ENCODE peak calls at places on chromosome 17, in four cellular contexts. Q is naive thymus-derived CD4-positive, alpha-beta T cell; R is H54; Y is central memory CD8-positive, alpha-beta T cell. K is an unnamed sample.

GRCh38 chr17:75875182-75875939 is 3.0 kb downstream of the TRIM47 start:
- DNase-seq in Q (no peak), R (no peak), Y (no peak), K (no peak)

GRCh38 chr17:77516902-77517301 is 376.1 kb downstream of the SEC14L1 start:
- DNase-seq in Q (no peak), R (no peak), Y (no peak), K (peak)

GRCh38 chr17:15744885-15745284 is 12.8 kb downstream of the TBC1D26 start:
- DNase-seq in Q (no peak), R (no peak), Y (no peak), K (peak)

GRCh38 chr17:80005360-80006338 is 30.0 kb downstream of the TBC1D16 start:
- DNase-seq in Q (peak), R (peak), Y (peak), K (peak)

GRCh38 chr17:63446981-63447687 is 1.0 kb upstream of the CYB561 start:
- DNase-seq in Q (no peak), R (no peak), Y (peak), K (peak)

GRCh38 chr17:28612936-28613872 is 781 bp downstream of the RSKR start:
- DNase-seq in Q (peak), R (no peak), Y (no peak), K (peak)

GRCh38 chr17:74426551-74427047 is 5.3 kb upstream of the GPRC5C start:
- DNase-seq in Q (no peak), R (no peak), Y (no peak), K (no peak)

GRCh38 chr17:67390006-67390645 is 13.0 kb downstream of the PITPNC1 start:
- DNase-seq in Q (no peak), R (no peak), Y (no peak), K (no peak)

GRCh38 chr17:2837147-2837561 is 40.9 kb downstream of the RAP1GAP2 start:
- DNase-seq in Q (peak), R (no peak), Y (no peak), K (no peak)

GRCh38 chr17:44315760-44316731 is 7.6 kb downstream of the RUNDC3A start:
- DNase-seq in Q (no peak), R (no peak), Y (no peak), K (peak)

GRCh38 chr17:64780096-64781012 is 118.2 kb upstream of the SMURF2 start:
- DNase-seq in Q (peak), R (no peak), Y (peak), K (peak)

GRCh38 chr17:80035937-80036714 is at the start of gene CCDC40:
- DNase-seq in Q (peak), R (peak), Y (peak), K (peak)

GRCh38 chr17:17505151-17505550 is 9.0 kb upstream of the RASD1 start:
- DNase-seq in Q (no peak), R (no peak), Y (no peak), K (no peak)

GRCh38 chr17:29394761-29395160 is 4.6 kb downstream of the TAOK1 start:
- DNase-seq in Q (no peak), R (no peak), Y (no peak), K (no peak)

GRCh38 chr17:28482551-28483199 is 9.2 kb downstream of the SLC13A2 start:
- DNase-seq in Q (no peak), R (no peak), Y (no peak), K (no peak)

GRCh38 chr17:80997471-80998387 is 6.1 kb downstream of the CHMP6 start:
- DNase-seq in Q (no peak), R (peak), Y (no peak), K (peak)

GRCh38 chr17:75694536-75694935 is 26.7 kb upstream of the ITGB4 start:
- DNase-seq in Q (no peak), R (no peak), Y (no peak), K (no peak)

GRCh38 chr17:44348234-44348987 is 3.3 kb downstream of the GRN start:
- DNase-seq in Q (no peak), R (peak), Y (no peak), K (no peak)

GRCh38 chr17:67085406-67085805 is 41.1 kb downstream of the CACNG1 start:
- DNase-seq in Q (no peak), R (no peak), Y (no peak), K (no peak)

GRCh38 chr17:64534187-64534586 is 27.4 kb downstream of the CEP95 start:
- DNase-seq in Q (no peak), R (peak), Y (no peak), K (no peak)

GRCh38 chr17:61404702-61405046 is 5.0 kb downstream of the TBX2 start:
- DNase-seq in Q (no peak), R (no peak), Y (no peak), K (no peak)

GRCh38 chr17:20009302-20010098 is at the start of gene SPECC1:
- DNase-seq in Q (peak), R (peak), Y (peak), K (peak)

GRCh38 chr17:16342979-16343378 is 10.3 kb downstream of the CENPV start:
- DNase-seq in Q (no peak), R (no peak), Y (no peak), K (no peak)

GRCh38 chr17:28020515-28020914 is 22.0 kb upstream of the NLK start:
- DNase-seq in Q (no peak), R (no peak), Y (no peak), K (no peak)

GRCh38 chr17:42459983-42460300 is 1.3 kb downstream of the ATP6V0A1 start:
- DNase-seq in Q (peak), R (no peak), Y (no peak), K (no peak)

GRCh38 chr17:38444151-38444550 is 15.9 kb downstream of the ARHGAP23 start:
- DNase-seq in Q (peak), R (no peak), Y (no peak), K (peak)

GRCh38 chr17:50151937-50152547 is 1.6 kb upstream of the PPP1R9B start:
- DNase-seq in Q (peak), R (peak), Y (no peak), K (peak)

GRCh38 chr17:46979023-46979870 is at the start of gene RPRML:
- DNase-seq in Q (no peak), R (peak), Y (no peak), K (peak)

GRCh38 chr17:2691965-2692780 is 19.4 kb downstream of the CLUH start:
- DNase-seq in Q (no peak), R (no peak), Y (no peak), K (peak)

GRCh38 chr17:50918933-50919296 is 52.8 kb upstream of the TOB1 start:
- DNase-seq in Q (peak), R (no peak), Y (no peak), K (no peak)

GRCh38 chr17:73290399-73291259 is 21.2 kb downstream of the CDC42EP4 start:
- DNase-seq in Q (no peak), R (no peak), Y (no peak), K (peak)

GRCh38 chr17:63434951-63435571 is 11.0 kb downstream of the CYB561 start:
- DNase-seq in Q (peak), R (peak), Y (peak), K (peak)

GRCh38 chr17:79086609-79087427 is 12.2 kb downstream of the ENGASE start:
- DNase-seq in Q (no peak), R (no peak), Y (no peak), K (no peak)

GRCh38 chr17:19537116-19537515 is 3.5 kb downstream of the SLC47A1 start:
- DNase-seq in Q (no peak), R (no peak), Y (no peak), K (peak)

GRCh38 chr17:60297729-60298293 is 94.1 kb downstream of the USP32 start:
- DNase-seq in Q (no peak), R (no peak), Y (no peak), K (no peak)

GRCh38 chr17:79483122-79483521 is 127.7 kb downstream of the RBFOX3 start:
- DNase-seq in Q (no peak), R (no peak), Y (no peak), K (peak)

GRCh38 chr17:1577186-1577585 is 14.6 kb upstream of the PITPNA start:
- DNase-seq in Q (no peak), R (peak), Y (no peak), K (peak)

GRCh38 chr17:66952031-66952524 is 12.4 kb upstream of the CACNG4 start:
- DNase-seq in Q (no peak), R (peak), Y (no peak), K (peak)

K was measured in islet precursor cell.